ENCODE peak calls at places on chromosomes 1 and 21, in five cellular contexts. M, L, V, A and G are unnamed samples.

GRCh38 chr1:183416850-183417690 is 1.1 kb downstream of the NMNAT2 start:
- DNase-seq in V (peak; percentile 87), A (no peak), L (peak; percentile 37), M (peak; percentile 39), G (no peak)

GRCh38 chr1:18938008-18938706 is 18.3 kb downstream of the IFFO2 start:
- DNase-seq in L (no peak), A (no peak), M (no peak), V (no peak), G (no peak)

GRCh38 chr1:88983791-88984552 is 8.5 kb downstream of the KYAT3 start:
- DNase-seq in M (peak; percentile 54), V (no peak), A (peak; percentile 45), L (peak; percentile 35), G (peak; percentile 65)

GRCh38 chr1:110436635-110437034 is 14.3 kb upstream of the PROK1 start:
- DNase-seq in V (no peak), M (peak; percentile 15), L (peak; percentile 10), A (no peak), G (no peak)

GRCh38 chr1:56550132-56550531 is 29.2 kb downstream of the PLPP3 start:
- DNase-seq in M (no peak), L (no peak), V (no peak), A (no peak), G (no peak)

GRCh38 chr1:237012361-237012760 is 8.1 kb upstream of the MT1HL1 start:
- DNase-seq in V (no peak), L (no peak), M (no peak), A (no peak), G (no peak)

GRCh38 chr1:9905010-9905409 is 5.1 kb downstream of the CTNNBIP1 start:
- DNase-seq in V (no peak), L (peak; percentile 68), M (peak; percentile 29), A (no peak), G (no peak)

GRCh38 chr1:171243878-171244277 is 4.4 kb upstream of the FMO1 start:
- DNase-seq in V (no peak), L (no peak), A (no peak), M (no peak), G (no peak)

GRCh38 chr1:246760426-246761347 is 36.5 kb downstream of the SCCPDH start:
- DNase-seq in V (no peak), M (no peak), A (no peak), L (no peak), G (no peak)

GRCh38 chr1:154186177-154186576 is 5.7 kb downstream of the TPM3 start:
- DNase-seq in A (no peak), M (peak; percentile 34), V (peak; percentile 48), L (no peak), G (peak; percentile 79)

GRCh38 chr21:39597595-39598185 is 15.1 kb upstream of the B3GALT5 start:
- DNase-seq in V (no peak), L (no peak), M (no peak), A (no peak), G (no peak)

GRCh38 chr1:17156108-17156507 is 36.9 kb upstream of the PADI2 start:
- DNase-seq in M (peak; percentile 20), A (peak; percentile 34), V (no peak), L (no peak), G (peak; percentile 70)

GRCh38 chr1:2611034-2611501 is 21.7 kb downstream of the MMEL1 start:
- DNase-seq in A (peak; percentile 13), M (no peak), L (no peak), V (peak; percentile 82), G (no peak)

GRCh38 chr1:15949453-15950245 is 26.3 kb downstream of the ZBTB17 start:
- DNase-seq in M (peak; percentile 99), A (peak; percentile 65), V (peak; percentile 47), L (peak; percentile 97), G (peak; percentile 94)

GRCh38 chr1:213982814-213983588 is 4.8 kb upstream of the PROX1 start:
- DNase-seq in V (peak; percentile 61), M (no peak), L (no peak), A (no peak), G (no peak)

GRCh38 chr1:33001282-33001681 is 35.4 kb downstream of the AK2 start:
- DNase-seq in A (no peak), M (no peak), V (no peak), L (no peak), G (no peak)

GRCh38 chr1:62321438-62321837 is 2.2 kb upstream of the KANK4 start:
- DNase-seq in A (no peak), L (peak; percentile 84), M (peak; percentile 72), V (no peak), G (no peak)

GRCh38 chr1:212785871-212786270 is 5.7 kb downstream of the NSL1 start:
- DNase-seq in M (no peak), A (no peak), L (no peak), V (no peak), G (no peak)

GRCh38 chr1:183580281-183580682 is 10.0 kb downstream of the NCF2 start:
- DNase-seq in M (peak; percentile 13), V (peak; percentile 46), L (no peak), A (no peak), G (peak; percentile 45)

GRCh38 chr1:38152351-38153082 is 105.9 kb upstream of the POU3F1 start:
- DNase-seq in A (no peak), M (no peak), V (peak; percentile 71), L (no peak), G (peak; percentile 57)

GRCh38 chr1:222931018-222931417 is 116.2 kb downstream of the DISP1 start:
- DNase-seq in A (no peak), M (peak; percentile 61), L (peak; percentile 62), V (no peak), G (no peak)

GRCh38 chr1:206000641-206001339 is 2.4 kb downstream of the RAB7B start:
- DNase-seq in L (peak; percentile 73), V (no peak), A (no peak), M (peak; percentile 14), G (no peak)

GRCh38 chr1:207495816-207496792 is at the start of gene CR1:
- DNase-seq in V (peak; percentile 6), M (no peak), L (peak; percentile 3), A (peak; percentile 67), G (peak; percentile 59)

GRCh38 chr1:52341861-52342260 is 24.1 kb downstream of the CC2D1B start:
- DNase-seq in L (no peak), A (no peak), V (no peak), M (no peak), G (no peak)

GRCh38 chr1:54995013-54995760 is 3.5 kb upstream of the BSND start:
- DNase-seq in M (no peak), V (no peak), A (no peak), L (no peak), G (no peak)

GRCh38 chr1:59018860-59019259 is 235.0 kb upstream of the JUN start:
- DNase-seq in M (no peak), A (no peak), L (no peak), V (peak; percentile 8), G (no peak)

GRCh38 chr1:94322696-94323095 is 85.3 kb upstream of the ARHGAP29 start:
- DNase-seq in A (no peak), M (no peak), V (no peak), L (no peak), G (no peak)

GRCh38 chr1:224623743-224624333 is 7.7 kb downstream of the CNIH3 start:
- DNase-seq in M (peak; percentile 91), V (no peak), A (no peak), L (peak; percentile 99), G (peak; percentile 67)

GRCh38 chr21:43750339-43751033 is 25.6 kb downstream of the CSTB start:
- DNase-seq in A (no peak), M (no peak), L (no peak), V (no peak), G (no peak)

GRCh38 chr1:121558514-121558913 is 373.7 kb downstream of the SRGAP2C start:
- DNase-seq in A (no peak), V (no peak), L (peak; percentile 87), M (peak; percentile 94), G (no peak)

GRCh38 chr1:182340233-182341058 is 51.1 kb downstream of the GLUL start:
- DNase-seq in V (no peak), M (peak; percentile 76), A (no peak), L (peak; percentile 14), G (no peak)

GRCh38 chr1:153608089-153608672 is 4.8 kb downstream of the S100A16 start:
- DNase-seq in A (no peak), M (no peak), L (no peak), V (no peak), G (no peak)

GRCh38 chr1:66354311-66354922 is 179.5 kb upstream of the SGIP1 start:
- DNase-seq in V (no peak), M (peak; percentile 81), L (peak; percentile 75), A (no peak), G (no peak)

GRCh38 chr1:157289424-157290105 is 151.4 kb upstream of the ETV3 start:
- DNase-seq in V (no peak), M (no peak), A (no peak), L (no peak), G (no peak)

GRCh38 chr1:34143984-34144383 is 21.0 kb downstream of the CSMD2 start:
- DNase-seq in M (no peak), V (no peak), A (no peak), L (no peak), G (no peak)

GRCh38 chr1:34149501-34149900 is 15.5 kb downstream of the CSMD2 start:
- DNase-seq in A (no peak), V (no peak), L (no peak), M (no peak), G (no peak)

GRCh38 chr1:34144743-34145142 is 20.3 kb downstream of the CSMD2 start:
- DNase-seq in M (no peak), L (no peak), V (no peak), A (no peak), G (no peak)

DNA sequence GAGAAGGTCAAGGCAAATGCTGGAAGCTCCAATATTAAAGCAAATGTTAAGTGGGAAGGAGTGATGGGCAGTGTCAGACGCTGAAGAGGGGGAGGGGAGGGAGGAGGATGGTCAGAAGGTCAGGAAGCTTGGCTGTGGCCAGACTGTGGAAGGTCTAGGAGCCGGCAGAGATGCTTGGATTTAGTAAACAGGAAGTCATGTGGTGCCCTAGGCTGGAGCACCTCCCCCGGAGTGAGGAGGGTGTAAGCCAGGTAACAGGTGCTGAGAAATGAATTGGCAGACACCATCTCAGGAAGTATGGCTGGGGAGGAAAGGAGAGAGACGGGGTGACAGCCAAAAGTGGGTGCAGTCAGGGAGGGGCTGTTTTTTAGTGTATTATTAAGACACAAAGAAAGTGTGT is 17.7 kb downstream of the CSMD2 start:
- DNase-seq in A (no peak), L (no peak), M (no peak), V (no peak), G (no peak)
- TF ChIP-seq CTCF in A (no peak), L (no peak), M (no peak), V (no peak), G (no peak)

DNA sequence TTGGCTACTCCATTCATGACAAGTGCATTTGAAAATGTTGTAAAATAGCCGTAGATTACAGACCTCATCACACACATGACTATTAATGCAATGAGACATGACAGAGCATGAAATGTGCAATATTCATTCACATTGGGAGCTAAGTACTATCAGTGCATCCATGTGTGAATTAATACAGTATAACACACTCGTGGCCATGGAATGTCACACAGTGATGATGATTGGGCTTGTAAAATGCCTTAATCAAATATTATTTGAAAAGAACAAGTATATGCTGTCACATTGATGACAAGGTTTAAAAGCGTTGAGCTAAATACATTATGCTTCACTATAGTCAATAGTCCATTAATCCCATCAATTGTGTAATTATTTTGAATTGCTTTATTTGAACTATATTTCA is 407.1 kb downstream of the AMY1C start:
- DNase-seq in A (no peak), M (no peak), L (no peak), V (no peak), G (no peak)
- H3K4me3 ChIP-seq in A (no peak overlapping the region), M (no peak overlapping the region), L (no peak overlapping the region), V (no peak overlapping the region), G (no peak overlapping the region)

GRCh38 chr1:47709302-47710074 is 271.6 kb downstream of the FOXD2 start:
- DNase-seq in A (peak; percentile 22), V (peak; percentile 19), M (no peak), L (no peak), G (no peak)
- TF ChIP-seq CTCF in A (peak; percentile 21), V (peak; percentile 13), M (no peak), L (no peak), G (peak; percentile 5)

GRCh38 chr1:160800142-160800541 is 4.2 kb downstream of the LY9 start:
- DNase-seq in M (no peak), L (no peak), V (no peak), A (no peak), G (no peak)
- H3K4me3 ChIP-seq in M (no peak overlapping the region), L (no peak overlapping the region), V (no peak overlapping the region), A (peak overlapping the region; percentile 28), G (no peak overlapping the region)